ENCODE peak calls at places on chromosomes 1 and 21, in seven cellular contexts. One of them, this sample, is unnamed.
A peak's percentile ranks its signal among the peaks of the same experiment; 100 is the strongest.

GRCh38 chr1:229842302-229843255 is 216.5 kb downstream of the URB2 start:
- DNase-seq in prostate gland: no peak
- DNase-seq in activated T-cell treated with anti-CD3 and anti-CD28 coated beads for 24 hours: no peak
- DNase-seq in Caki2: no peak
- DNase-seq in HEK293T: no peak
- DNase-seq in amygdala: no peak
- DNase-seq in CD14-positive monocyte: no peak
- DNase-seq in this sample: no peak

GRCh38 chr1:160094806-160095205 is 3.6 kb downstream of the IGSF8 start:
- DNase-seq in activated T-cell treated with anti-CD3 and anti-CD28 coated beads for 24 hours: no peak
- DNase-seq in CD14-positive monocyte: no peak
- DNase-seq in prostate gland: no peak
- DNase-seq in HEK293T: no peak
- DNase-seq in Caki2: no peak
- DNase-seq in amygdala: no peak
- DNase-seq in this sample: no peak

GRCh38 chr1:179083031-179083345 is 1.1 kb downstream of the TOR3A start:
- DNase-seq in Caki2: no peak
- DNase-seq in HEK293T: no peak
- DNase-seq in CD14-positive monocyte: no peak
- DNase-seq in prostate gland: no peak
- DNase-seq in activated T-cell treated with anti-CD3 and anti-CD28 coated beads for 24 hours: no peak
- DNase-seq in amygdala: no peak
- DNase-seq in this sample: no peak

GRCh38 chr1:71252900-71253299 is 172.1 kb upstream of the ZRANB2 start:
- DNase-seq in Caki2: no peak
- DNase-seq in HEK293T: no peak
- DNase-seq in CD14-positive monocyte: no peak
- DNase-seq in activated T-cell treated with anti-CD3 and anti-CD28 coated beads for 24 hours: no peak
- DNase-seq in amygdala: no peak
- DNase-seq in prostate gland: no peak
- DNase-seq in this sample: no peak

GRCh38 chr1:5873556-5873955 is 118.7 kb downstream of the NPHP4 start:
- DNase-seq in activated T-cell treated with anti-CD3 and anti-CD28 coated beads for 24 hours: no peak
- DNase-seq in CD14-positive monocyte: no peak
- DNase-seq in Caki2: no peak
- DNase-seq in HEK293T: no peak
- DNase-seq in prostate gland: no peak
- DNase-seq in amygdala: no peak
- DNase-seq in this sample: no peak

GRCh38 chr1:211632808-211633522 is 42.5 kb downstream of the NEK2 start:
- DNase-seq in activated T-cell treated with anti-CD3 and anti-CD28 coated beads for 24 hours: no peak
- DNase-seq in amygdala: no peak
- DNase-seq in Caki2: peak; percentile 62
- DNase-seq in CD14-positive monocyte: no peak
- DNase-seq in HEK293T: no peak
- DNase-seq in prostate gland: peak; percentile 71
- DNase-seq in this sample: peak; percentile 91

GRCh38 chr1:3640113-3640932 is 9.6 kb downstream of the WRAP73 start:
- DNase-seq in Caki2: no peak
- DNase-seq in prostate gland: no peak
- DNase-seq in HEK293T: no peak
- DNase-seq in activated T-cell treated with anti-CD3 and anti-CD28 coated beads for 24 hours: no peak
- DNase-seq in CD14-positive monocyte: no peak
- DNase-seq in amygdala: no peak
- DNase-seq in this sample: no peak

GRCh38 chr1:153375511-153375910 is at the start of gene S100A12:
- DNase-seq in HEK293T: no peak
- DNase-seq in prostate gland: no peak
- DNase-seq in amygdala: no peak
- DNase-seq in activated T-cell treated with anti-CD3 and anti-CD28 coated beads for 24 hours: no peak
- DNase-seq in CD14-positive monocyte: peak; percentile 67
- DNase-seq in Caki2: peak; percentile 43
- DNase-seq in this sample: peak; percentile 45

GRCh38 chr1:112674440-112674985 is at the start of gene MOV10:
- DNase-seq in CD14-positive monocyte: peak; percentile 60
- DNase-seq in HEK293T: peak; percentile 74
- DNase-seq in Caki2: peak; percentile 74
- DNase-seq in prostate gland: peak; percentile 58
- DNase-seq in amygdala: peak; percentile 55
- DNase-seq in activated T-cell treated with anti-CD3 and anti-CD28 coated beads for 24 hours: peak; percentile 38
- DNase-seq in this sample: peak; percentile 69

GRCh38 chr1:97377432-97378034 is 543.3 kb downstream of the DPYD start:
- DNase-seq in HEK293T: no peak
- DNase-seq in amygdala: no peak
- DNase-seq in CD14-positive monocyte: no peak
- DNase-seq in activated T-cell treated with anti-CD3 and anti-CD28 coated beads for 24 hours: no peak
- DNase-seq in prostate gland: no peak
- DNase-seq in Caki2: no peak
- DNase-seq in this sample: no peak

GRCh38 chr21:33281101-33281652 is 15.0 kb downstream of the IL10RB start:
- DNase-seq in activated T-cell treated with anti-CD3 and anti-CD28 coated beads for 24 hours: no peak
- DNase-seq in amygdala: no peak
- DNase-seq in HEK293T: no peak
- DNase-seq in prostate gland: no peak
- DNase-seq in Caki2: no peak
- DNase-seq in CD14-positive monocyte: no peak
- DNase-seq in this sample: no peak

GRCh38 chr1:219788091-219788490 is 140.3 kb downstream of the SLC30A10 start:
- DNase-seq in HEK293T: no peak
- DNase-seq in amygdala: no peak
- DNase-seq in prostate gland: no peak
- DNase-seq in activated T-cell treated with anti-CD3 and anti-CD28 coated beads for 24 hours: no peak
- DNase-seq in Caki2: no peak
- DNase-seq in CD14-positive monocyte: no peak
- DNase-seq in this sample: no peak

GRCh38 chr1:212909652-212910063 is 40.7 kb upstream of the VASH2 start:
- DNase-seq in amygdala: no peak
- DNase-seq in CD14-positive monocyte: no peak
- DNase-seq in HEK293T: no peak
- DNase-seq in prostate gland: no peak
- DNase-seq in activated T-cell treated with anti-CD3 and anti-CD28 coated beads for 24 hours: no peak
- DNase-seq in Caki2: no peak
- DNase-seq in this sample: no peak

GRCh38 chr1:236168716-236169429 is 26.5 kb downstream of the GPR137B start:
- DNase-seq in activated T-cell treated with anti-CD3 and anti-CD28 coated beads for 24 hours: no peak
- DNase-seq in Caki2: peak; percentile 77
- DNase-seq in CD14-positive monocyte: peak; percentile 76
- DNase-seq in amygdala: no peak
- DNase-seq in prostate gland: no peak
- DNase-seq in HEK293T: no peak
- DNase-seq in this sample: peak; percentile 80

GRCh38 chr1:113984710-113985109 is 5.4 kb downstream of the OLFML3 start:
- DNase-seq in Caki2: no peak
- DNase-seq in HEK293T: no peak
- DNase-seq in CD14-positive monocyte: no peak
- DNase-seq in prostate gland: no peak
- DNase-seq in amygdala: no peak
- DNase-seq in activated T-cell treated with anti-CD3 and anti-CD28 coated beads for 24 hours: no peak
- DNase-seq in this sample: no peak

GRCh38 chr1:60963167-60963909 is 119.0 kb upstream of the NFIA start:
- DNase-seq in CD14-positive monocyte: no peak
- DNase-seq in amygdala: no peak
- DNase-seq in HEK293T: no peak
- DNase-seq in Caki2: no peak
- DNase-seq in activated T-cell treated with anti-CD3 and anti-CD28 coated beads for 24 hours: no peak
- DNase-seq in prostate gland: no peak
- DNase-seq in this sample: no peak

GRCh38 chr1:59815892-59816291 is 1.1 kb downstream of the HOOK1 start:
- DNase-seq in CD14-positive monocyte: no peak
- DNase-seq in activated T-cell treated with anti-CD3 and anti-CD28 coated beads for 24 hours: no peak
- DNase-seq in amygdala: no peak
- DNase-seq in Caki2: no peak
- DNase-seq in HEK293T: no peak
- DNase-seq in prostate gland: no peak
- DNase-seq in this sample: no peak

GRCh38 chr21:46527801-46528200 is 69.1 kb downstream of the DIP2A start:
- DNase-seq in activated T-cell treated with anti-CD3 and anti-CD28 coated beads for 24 hours: no peak
- DNase-seq in prostate gland: no peak
- DNase-seq in Caki2: no peak
- DNase-seq in HEK293T: no peak
- DNase-seq in amygdala: no peak
- DNase-seq in CD14-positive monocyte: no peak
- DNase-seq in this sample: no peak

GRCh38 chr1:244273262-244273844 is 178.4 kb downstream of the ADSS2 start:
- DNase-seq in Caki2: no peak
- DNase-seq in CD14-positive monocyte: no peak
- DNase-seq in HEK293T: no peak
- DNase-seq in activated T-cell treated with anti-CD3 and anti-CD28 coated beads for 24 hours: no peak
- DNase-seq in amygdala: no peak
- DNase-seq in prostate gland: no peak
- DNase-seq in this sample: no peak

GRCh38 chr1:3459940-3460652 is 5.6 kb downstream of the ARHGEF16 start:
- DNase-seq in CD14-positive monocyte: no peak
- DNase-seq in activated T-cell treated with anti-CD3 and anti-CD28 coated beads for 24 hours: no peak
- DNase-seq in Caki2: no peak
- DNase-seq in HEK293T: no peak
- DNase-seq in amygdala: no peak
- DNase-seq in prostate gland: peak; percentile 79
- DNase-seq in this sample: peak; percentile 21

GRCh38 chr1:163361123-163361934 is 39.6 kb downstream of the NUF2 start:
- DNase-seq in amygdala: no peak
- DNase-seq in Caki2: no peak
- DNase-seq in prostate gland: no peak
- DNase-seq in HEK293T: peak; percentile 44
- DNase-seq in CD14-positive monocyte: no peak
- DNase-seq in activated T-cell treated with anti-CD3 and anti-CD28 coated beads for 24 hours: no peak
- DNase-seq in this sample: no peak